ENCODE peak calls at places on chromosomes 12 and 14, in eight cellular contexts. E is H9, R is ovary, Q is BE2C, P is neuronal stem cell, M is right cardiac atrium, V is pancreas, L is aorta. C is an unnamed sample. For H3K4me1, the result is how much of the 10 kb centered on the place peaks cover.

GRCh38 chr12:57001448-57001906 is 4.9 kb downstream of the ZBTB39 start:
- DNase-seq in E (peak), M (peak), V (peak), Q (peak), P (peak), L (peak), R (peak), C (peak)

GRCh38 chr12:112096667-112097066 is 11.9 kb downstream of the NAA25 start:
- DNase-seq in Q (no peak), R (no peak), E (no peak), L (no peak), V (no peak), P (no peak), M (no peak), C (no peak)

GRCh38 chr12:24821691-24822090 is 127.2 kb downstream of the BCAT1 start:
- DNase-seq in M (no peak), L (no peak), V (no peak), P (no peak), Q (no peak), R (no peak), E (no peak), C (no peak)

GRCh38 chr14:20657216-20658211 is 16.0 kb upstream of the OR6S1 start:
- DNase-seq in Q (peak), R (no peak), P (no peak), L (no peak), M (no peak), V (no peak), E (peak), C (no peak)

GRCh38 chr12:106329231-106329985 is 26.9 kb downstream of the TCP11L2 start:
- DNase-seq in P (no peak), R (no peak), E (no peak), V (no peak), Q (no peak), M (no peak), L (no peak), C (no peak)

GRCh38 chr14:31278883-31279282 is 71.3 kb upstream of the HECTD1 start:
- DNase-seq in M (no peak), R (no peak), L (no peak), V (no peak), Q (no peak), E (no peak), P (no peak), C (no peak)

GRCh38 chr12:117472983-117473382 is 111.6 kb upstream of the NOS1 start:
- DNase-seq in R (no peak), V (no peak), L (no peak), Q (peak), E (peak), M (no peak), P (peak), C (peak)

GRCh38 chr12:92365333-92365732 is 219.7 kb upstream of the BTG1 start:
- DNase-seq in M (no peak), Q (no peak), P (no peak), R (no peak), E (no peak), L (no peak), V (no peak), C (no peak)

GRCh38 chr12:93441111-93441616 is 583 bp downstream of the UBE2N start:
- DNase-seq in M (peak), V (no peak), R (peak), L (peak), P (peak), E (peak), Q (no peak), C (peak)

GRCh38 chr12:91423336-91424050 is 240.9 kb upstream of the DCN start:
- DNase-seq in E (no peak), R (no peak), L (no peak), Q (no peak), P (no peak), V (no peak), M (no peak), C (no peak)

GRCh38 chr12:125296701-125297100 is 231.5 kb downstream of the AACS start:
- DNase-seq in Q (no peak), R (no peak), E (no peak), M (no peak), L (no peak), V (no peak), P (no peak), C (no peak)

GRCh38 chr14:33834101-33834955 is 116.5 kb downstream of the EGLN3 start:
- DNase-seq in P (no peak), R (no peak), V (no peak), M (no peak), Q (no peak), L (no peak), E (no peak), C (no peak)

GRCh38 chr14:77498120-77498979 is at the start of gene ISM2:
- DNase-seq in V (no peak), P (peak), L (no peak), R (no peak), Q (peak), E (peak), M (peak), C (peak)

GRCh38 chr12:119322324-119322723 is 12.2 kb upstream of the CCDC60 start:
- DNase-seq in M (no peak), Q (no peak), R (no peak), L (no peak), E (no peak), V (no peak), P (no peak), C (peak)

GRCh38 chr14:53338192-53338591 is 185.1 kb upstream of the DDHD1 start:
- DNase-seq in Q (no peak), M (no peak), L (no peak), R (no peak), E (no peak), P (no peak), V (no peak), C (no peak)

GRCh38 chr14:50783542-50783941 is 47.4 kb downstream of the NIN start:
- DNase-seq in P (no peak), M (no peak), R (no peak), E (no peak), Q (no peak), V (no peak), L (no peak), C (no peak)

GRCh38 chr12:113825705-113826104 is 140.4 kb downstream of the RBM19 start:
- DNase-seq in P (no peak), R (no peak), V (no peak), M (no peak), L (no peak), Q (no peak), E (peak), C (no peak)

GRCh38 chr14:66495214-66496098 is 9.3 kb downstream of the CCDC196 start:
- DNase-seq in R (peak), L (no peak), Q (peak), M (no peak), V (peak), E (peak), P (peak), C (peak)

GRCh38 chr14:105860615-105861580 is 334.5 kb downstream of the TMEM121 start:
- DNase-seq in V (peak), R (peak), L (peak), Q (peak), M (peak), E (no peak), P (no peak), C (no peak)

GRCh38 chr12:65106948-65107347 is 14.2 kb downstream of the WIF1 start:
- DNase-seq in M (no peak), L (no peak), P (no peak), Q (no peak), R (no peak), V (no peak), E (no peak), C (no peak)

GRCh38 chr12:105928436-105928835 is 210.3 kb downstream of the NUAK1 start:
- DNase-seq in E (no peak), M (no peak), R (no peak), L (no peak), Q (no peak), V (peak), P (no peak), C (peak)

GRCh38 chr12:28130625-28131598 is 59.3 kb upstream of the CCDC91 start:
- DNase-seq in V (no peak), Q (no peak), P (no peak), M (peak), L (peak), E (no peak), R (peak), C (no peak)

GRCh38 chr12:120944645-120945217 is 33.6 kb upstream of the HNF1A start:
- DNase-seq in V (peak), R (no peak), Q (peak), E (peak), M (peak), L (peak), P (peak), C (peak)

GRCh38 chr12:112418248-112418595 is 525 bp upstream of the PTPN11 start:
- DNase-seq in V (no peak), P (no peak), R (no peak), M (no peak), E (no peak), Q (no peak), L (no peak), C (no peak)

GRCh38 chr14:93953263-93953662 is 23.1 kb downstream of the ASB2 start:
- DNase-seq in E (peak), R (no peak), P (no peak), Q (peak), L (no peak), M (no peak), V (no peak), C (no peak)

GRCh38 chr12:65875635-65876034 is 51.4 kb downstream of the HMGA2 start:
- DNase-seq in P (no peak), L (no peak), R (peak), M (no peak), Q (no peak), V (no peak), E (no peak), C (no peak)

GRCh38 chr14:69324341-69324931 is 64.5 kb downstream of the GALNT16 start:
- DNase-seq in M (no peak), V (no peak), P (no peak), R (no peak), Q (no peak), L (peak), E (no peak), C (no peak)

GRCh38 chr12:12560587-12561304 is 1.9 kb downstream of the DUSP16 start:
- DNase-seq in M (no peak), R (peak), V (peak), P (peak), L (no peak), Q (no peak), E (no peak), C (peak)

GRCh38 chr12:88922816-88923215 is 342.5 kb upstream of the KITLG start:
- DNase-seq in Q (no peak), M (no peak), P (no peak), E (no peak), V (no peak), R (no peak), L (no peak), C (no peak)

GRCh38 chr14:80271389-80271788 is 60.1 kb upstream of the DIO2 start:
- DNase-seq in R (no peak), M (no peak), E (no peak), L (no peak), V (no peak), P (no peak), Q (no peak), C (no peak)

GRCh38 chr14:103562135-103562384 is 397 bp downstream of the BAG5 start:
- DNase-seq in V (no peak), P (no peak), M (peak), L (peak), R (no peak), E (no peak), Q (no peak), C (no peak)

GRCh38 chr12:19778111-19778688 is 338.9 kb downstream of the AEBP2 start:
- DNase-seq in P (no peak), Q (no peak), V (no peak), L (no peak), M (no peak), R (no peak), E (no peak), C (no peak)

GRCh38 chr12:104280703-104281458 is 22.7 kb upstream of the EID3 start:
- DNase-seq in R (no peak), Q (no peak), P (no peak), E (no peak), L (no peak), V (no peak), M (no peak), C (no peak)

GRCh38 chr12:93848453-93849120 is 171.4 kb downstream of the CRADD start:
- DNase-seq in V (no peak), E (no peak), R (no peak), Q (no peak), P (no peak), M (peak), L (no peak), C (no peak)

GRCh38 chr14:61145258-61145902 is 135.8 kb downstream of the TMEM30B start:
- DNase-seq in V (no peak), P (no peak), L (no peak), E (no peak), Q (peak), M (no peak), R (no peak), C (no peak)

GRCh38 chr14:45946251-45946650 is 693.2 kb upstream of the MIS18BP1 start:
- DNase-seq in R (no peak), P (no peak), E (no peak), L (no peak), M (no peak), Q (no peak), V (no peak), C (no peak)

GRCh38 chr12:93144109-93144508 is 215.0 kb upstream of the EEA1 start:
- DNase-seq in L (no peak), M (no peak), V (no peak), Q (no peak), P (no peak), R (no peak), E (no peak), C (no peak)

GRCh38 chr14:78697341-78697740 is 527.2 kb downstream of the NRXN3 start:
- DNase-seq in E (no peak), V (no peak), P (no peak), Q (no peak), R (no peak), L (no peak), M (no peak), C (no peak)

GRCh38 chr12:108804361-108804949 is 52.9 kb downstream of the SSH1 start:
- DNase-seq in P (no peak), Q (peak), L (no peak), V (no peak), E (no peak), M (peak), R (peak), C (no peak)

GRCh38 chr12:108803428-108804105 is 53.8 kb downstream of the SSH1 start:
- DNase-seq in P (peak), V (no peak), E (peak), M (peak), Q (peak), L (peak), R (peak), C (peak)

GRCh38 chr12:108801736-108802665 is 55.4 kb downstream of the SSH1 start:
- DNase-seq in M (peak), R (peak), L (peak), Q (no peak), P (peak), V (no peak), E (peak), C (peak)

GRCh38 chr12:108800591-108800990 is 56.8 kb downstream of the SSH1 start:
- DNase-seq in E (no peak), L (no peak), Q (no peak), P (no peak), R (no peak), M (no peak), V (no peak), C (no peak)

GRCh38 chr12:108802666-108803036 is 54.7 kb downstream of the SSH1 start:
- DNase-seq in Q (no peak), V (no peak), L (no peak), E (no peak), M (no peak), R (no peak), P (no peak), C (no peak)
- H3K4me1 ChIP-seq in Q (under half), V (under half), L (under half), E (under half), M (under half), R (under half), P (under half), C (under half)

DNA sequence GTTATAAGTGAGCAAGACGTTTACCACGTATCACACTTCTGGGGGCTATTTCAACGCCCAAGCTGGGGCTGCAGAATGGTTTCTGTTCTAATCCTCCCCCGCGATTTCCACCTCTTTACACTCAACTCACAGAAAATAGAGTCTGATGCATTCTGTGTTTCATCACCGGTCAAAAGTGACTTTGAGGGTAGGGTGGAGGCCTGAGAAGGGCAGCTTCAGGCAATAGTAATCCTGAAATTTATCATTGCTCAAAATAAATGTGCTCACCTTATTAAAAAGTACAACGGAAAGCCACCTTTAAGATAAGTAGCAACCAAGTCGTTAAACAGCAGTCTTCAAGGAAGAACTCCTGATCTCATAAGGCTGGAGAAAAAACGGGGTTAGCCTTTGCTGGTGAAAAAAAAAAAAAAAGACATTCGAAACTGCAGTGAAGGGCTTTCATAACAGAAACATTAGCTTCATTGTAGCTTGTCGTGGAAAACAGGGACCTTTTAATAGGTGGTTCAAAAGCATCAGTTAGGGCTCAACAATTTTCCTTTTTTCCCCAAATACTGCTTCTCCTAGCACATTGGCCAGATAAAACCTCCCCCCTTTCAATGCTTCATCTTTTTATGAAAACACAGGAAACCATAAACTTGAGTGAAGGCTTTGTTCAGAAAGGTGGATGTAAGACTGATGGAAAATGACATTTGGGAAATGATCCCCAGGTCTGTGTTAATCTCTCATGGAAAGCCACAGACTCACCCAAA is 63.7 kb upstream of the PTGR2 start:
- DNase-seq in V (no peak), E (no peak), Q (no peak), M (no peak), L (peak), R (no peak), P (no peak), C (no peak)
- H3K4me1 ChIP-seq in V (under half), E (under half), Q (under half), M (under half), L (under half), R (under half), P (under half), C (half or more)

GRCh38 chr14:86501611-86502010 is 971.7 kb downstream of the FLRT2 start:
- DNase-seq in P (no peak), E (no peak), Q (no peak), V (no peak), M (no peak), L (no peak), R (no peak), C (no peak)
- H3K4me1 ChIP-seq in P (under half), E (under half), Q (under half), V (under half), M (under half), L (under half), R (under half), C (under half)

GRCh38 chr12:121981456-121981855 is 40.2 kb upstream of the BCL7A start:
- DNase-seq in Q (no peak), M (no peak), P (no peak), V (no peak), L (no peak), E (no peak), R (no peak), C (no peak)

GRCh38 chr12:121980211-121980891 is 41.3 kb upstream of the BCL7A start:
- DNase-seq in M (no peak), L (no peak), P (no peak), E (no peak), Q (no peak), V (no peak), R (no peak), C (no peak)

GRCh38 chr12:121983546-121984205 is 38.0 kb upstream of the BCL7A start:
- DNase-seq in E (no peak), Q (no peak), L (no peak), P (no peak), R (no peak), M (no peak), V (no peak), C (no peak)

GRCh38 chr12:121982950-121983349 is 38.7 kb upstream of the BCL7A start:
- DNase-seq in P (no peak), E (no peak), Q (no peak), R (no peak), V (no peak), M (no peak), L (no peak), C (no peak)

GRCh38 chr12:121980892-121981272 is 40.8 kb upstream of the BCL7A start:
- DNase-seq in E (no peak), Q (no peak), L (no peak), P (no peak), M (no peak), R (no peak), V (no peak), C (no peak)
- H3K4me1 ChIP-seq in E (under half), Q (under half), L (under half), P (under half), M (under half), R (under half), V (under half), C (under half)

GRCh38 chr14:55600784-55601561 is 21.0 kb downstream of the KTN1 start:
- DNase-seq in Q (no peak), M (no peak), L (no peak), V (no peak), E (no peak), P (no peak), R (no peak), C (no peak)
- H3K4me1 ChIP-seq in Q (under half), M (under half), L (under half), V (under half), E (under half), P (under half), R (under half), C (under half)

GRCh38 chr12:47822386-47822785 is 2.7 kb upstream of the HDAC7 start:
- DNase-seq in P (no peak), V (no peak), L (no peak), M (no peak), Q (no peak), E (no peak), R (no peak), C (no peak)
- H3K4me1 ChIP-seq in P (under half), V (under half), L (under half), M (under half), Q (under half), E (under half), R (under half), C (half or more)

DNA sequence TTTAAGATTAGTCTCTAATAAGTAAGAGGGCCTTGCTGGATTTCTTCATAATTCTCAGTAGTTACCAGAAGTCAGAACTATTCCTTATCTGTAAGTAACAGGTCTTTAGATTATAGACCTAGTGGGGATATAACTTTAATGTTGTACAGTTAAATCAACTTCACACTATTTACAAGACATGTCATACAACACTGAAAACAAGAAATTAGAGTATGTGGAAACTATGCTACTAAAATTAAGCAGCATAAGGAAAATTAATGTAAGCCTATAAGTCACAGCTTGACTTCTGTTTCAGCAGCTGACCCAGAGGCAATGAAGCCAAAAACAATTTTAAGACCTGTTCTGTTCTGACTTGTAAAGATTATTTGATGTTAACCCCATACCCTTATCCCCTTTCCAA is 398.3 kb downstream of the RAD51B start:
- DNase-seq in P (no peak), Q (no peak), V (no peak), E (no peak), M (no peak), R (no peak), L (no peak), C (no peak)
- H3K4me1 ChIP-seq in P (under half), Q (under half), V (under half), E (under half), M (under half), R (under half), L (under half), C (under half)

GRCh38 chr14:96817750-96818666 is 20.8 kb downstream of the VRK1 start:
- DNase-seq in R (no peak), V (no peak), L (no peak), Q (no peak), E (no peak), P (no peak), M (no peak), C (no peak)
- H3K4me1 ChIP-seq in R (under half), V (under half), L (under half), Q (under half), E (under half), P (under half), M (under half), C (under half)